ENCODE peak calls at places on chromosomes 3 and 15, in five cellular contexts. L, Z, P, Y and M are unnamed samples.

GRCh38 chr3:104269771-104270170 is 1096.9 kb upstream of the ALCAM start:
- DNase-seq in L (no peak), Z (no peak), P (no peak), Y (no peak), M (no peak)

GRCh38 chr15:24784506-24784905 is 108.9 kb downstream of the NPAP1 start:
- DNase-seq in L (no peak), Z (no peak), P (no peak), Y (no peak), M (no peak)

GRCh38 chr15:58770519-58770856 is 614 bp upstream of the MINDY2 start:
- DNase-seq in L (no peak), Z (no peak), P (no peak), Y (no peak), M (no peak)

GRCh38 chr3:48614044-48614443 is 4.6 kb upstream of the UQCRC1 start:
- DNase-seq in L (no peak), Z (no peak), P (no peak), Y (peak), M (peak)

GRCh38 chr3:188527389-188527788 is 373.4 kb downstream of the LPP start:
- DNase-seq in L (no peak), Z (no peak), P (no peak), Y (no peak), M (no peak)

GRCh38 chr3:126749931-126750759 is 46.1 kb downstream of the CHCHD6 start:
- DNase-seq in L (no peak), Z (no peak), P (no peak), Y (no peak), M (no peak)

GRCh38 chr3:153553605-153553945 is 391.5 kb downstream of the RAP2B start:
- DNase-seq in L (no peak), Z (no peak), P (no peak), Y (peak), M (no peak)

GRCh38 chr3:19543212-19543841 is 390.7 kb downstream of the EFHB start:
- DNase-seq in L (peak), Z (no peak), P (no peak), Y (peak), M (no peak)

GRCh38 chr3:173819368-173819767 is 421.8 kb downstream of the NLGN1 start:
- DNase-seq in L (no peak), Z (no peak), P (no peak), Y (no peak), M (no peak)

GRCh38 chr3:11651477-11651876 is 7.8 kb upstream of the VGLL4 start:
- DNase-seq in L (no peak), Z (no peak), P (no peak), Y (no peak), M (no peak)

GRCh38 chr15:51198701-51199253 is 104.1 kb upstream of the TNFAIP8L3 start:
- DNase-seq in L (no peak), Z (no peak), P (no peak), Y (no peak), M (no peak)

GRCh38 chr3:189967254-189967865 is 153.3 kb downstream of the P3H2 start:
- DNase-seq in L (peak), Z (peak), P (no peak), Y (peak), M (peak)

GRCh38 chr3:161673845-161674244 is 177.2 kb downstream of the OTOL1 start:
- DNase-seq in L (no peak), Z (no peak), P (peak), Y (no peak), M (no peak)

GRCh38 chr15:71549697-71550096 is 260.7 kb upstream of the NR2E3 start:
- DNase-seq in L (no peak), Z (no peak), P (no peak), Y (no peak), M (no peak)

GRCh38 chr3:61080737-61081445 is 170.4 kb downstream of the FHIT start:
- DNase-seq in L (no peak), Z (no peak), P (no peak), Y (no peak), M (peak)

GRCh38 chr3:123664771-123665170 is 79.9 kb upstream of the HACD2 start:
- DNase-seq in L (no peak), Z (no peak), P (no peak), Y (no peak), M (no peak)

GRCh38 chr15:68820205-68820588 is 498 bp downstream of the ANP32A start:
- DNase-seq in L (no peak), Z (peak), P (no peak), Y (peak), M (peak)

DNA sequence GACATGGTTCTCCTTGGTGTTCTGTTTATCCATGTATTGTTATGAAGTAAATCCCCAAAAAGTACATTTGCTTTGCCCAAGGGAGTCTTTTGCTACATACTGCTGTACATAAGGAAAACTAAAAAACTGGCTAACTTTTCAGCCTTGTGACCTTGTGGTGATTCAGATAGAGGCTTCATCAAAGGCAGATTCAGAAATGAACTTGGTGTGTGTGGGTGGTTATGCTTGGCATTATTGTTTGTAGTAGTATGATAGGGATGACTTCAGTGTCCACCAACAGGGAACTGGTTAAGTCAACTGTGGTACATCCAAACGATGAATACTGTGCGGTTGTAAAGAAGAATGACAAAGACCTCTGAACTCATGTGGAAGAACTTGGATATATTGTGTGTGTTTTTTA is 75.6 kb upstream of the CHRNB4 start:
- DNase-seq in L (no peak), Z (no peak), P (no peak), Y (no peak), M (no peak)
- TF ChIP-seq GABPA in L (no peak), Z (no peak), P (no peak), Y (no peak), M (no peak)

GRCh38 chr3:14147063-14147435 is 22.2 kb downstream of the TMEM43 start:
- DNase-seq in L (no peak), Z (no peak), P (no peak), Y (no peak), M (no peak)
- H3K27ac ChIP-seq in L (peak), Z (no peak), P (no peak), Y (no peak), M (no peak)

GRCh38 chr15:78064544-78064943 is 13.0 kb downstream of the TBC1D2B start:
- DNase-seq in L (no peak), Z (no peak), P (no peak), Y (no peak), M (no peak)
- TF ChIP-seq GABPA in L (no peak), Z (no peak), P (no peak), Y (no peak), M (no peak)

GRCh38 chr15:31457631-31458526 is 131.2 kb downstream of the KLF13 start:
- DNase-seq in L (no peak), Z (no peak), P (no peak), Y (no peak), M (no peak)

GRCh38 chr15:31457161-31457560 is 130.5 kb downstream of the KLF13 start:
- DNase-seq in L (no peak), Z (no peak), P (no peak), Y (no peak), M (no peak)

GRCh38 chr15:31458591-31458990 is 132.0 kb downstream of the KLF13 start:
- DNase-seq in L (no peak), Z (no peak), P (no peak), Y (no peak), M (no peak)

GRCh38 chr15:31455499-31455898 is 128.9 kb downstream of the KLF13 start:
- DNase-seq in L (no peak), Z (no peak), P (no peak), Y (no peak), M (no peak)

GRCh38 chr15:31456329-31457060 is 129.9 kb downstream of the KLF13 start:
- DNase-seq in L (no peak), Z (no peak), P (no peak), Y (no peak), M (no peak)
- H3K27ac ChIP-seq in L (no peak), Z (no peak), P (no peak), Y (no peak), M (no peak)